ENCODE peak calls at places on chromosome 14, in four cellular contexts. L is stimulated activated CD4-positive, alpha-beta T cell treated with anti-CD3 and anti-CD28 coated beads, Interleukin-1b, Interleukin-23, amount 100 ng/mL, for 4 hours; U is activated CD8-positive, alpha-beta memory T cell treated with anti-CD3 and anti-CD28 coated beads, Interleukin-2, amount 50 U/mL, for 48 hours; E is endothelial cell. O is an unnamed sample.

GRCh38 chr14:54589076-54589475 is 22.1 kb downstream of the SAMD4A start:
- DNase-seq in E (no peak), U (no peak), L (no peak), O (no peak)

GRCh38 chr14:56224691-56225681 is 106.8 kb downstream of the PELI2 start:
- DNase-seq in E (no peak), U (no peak), L (no peak), O (no peak)

GRCh38 chr14:64762044-64763034 is 58.1 kb downstream of the PLEKHG3 start:
- DNase-seq in U (peak), E (no peak), L (peak), O (no peak)

GRCh38 chr14:44914849-44915248 is 46.9 kb downstream of the KLHL28 start:
- DNase-seq in U (no peak), L (no peak), E (no peak), O (no peak)

GRCh38 chr14:53610947-53611346 is 345.7 kb downstream of the BMP4 start:
- DNase-seq in E (no peak), L (no peak), U (no peak), O (no peak)

GRCh38 chr14:73457935-73458218 is 469 bp downstream of the NUMB start:
- DNase-seq in E (no peak), L (no peak), U (peak), O (peak)

GRCh38 chr14:52025952-52026510 is 36.7 kb downstream of the RTRAF start:
- DNase-seq in U (no peak), E (no peak), L (no peak), O (no peak)

GRCh38 chr14:104885031-104885972 is 20.2 kb downstream of the CEP170B start:
- DNase-seq in U (no peak), E (no peak), L (no peak), O (no peak)

GRCh38 chr14:67420102-67420739 is 8.3 kb upstream of the PLEK2 start:
- DNase-seq in U (peak), L (peak), E (peak), O (peak)

GRCh38 chr14:35854696-35855270 is 28.6 kb downstream of the BRMS1L start:
- DNase-seq in E (no peak), L (no peak), U (no peak), O (no peak)

GRCh38 chr14:53124778-53125177 is 28.3 kb downstream of the DDHD1 start:
- DNase-seq in E (no peak), L (no peak), U (no peak), O (no peak)

GRCh38 chr14:61484011-61484410 is 162.6 kb downstream of the PRKCH start:
- DNase-seq in E (no peak), U (no peak), L (no peak), O (no peak)

GRCh38 chr14:53890611-53891091 is 66.0 kb downstream of the BMP4 start:
- DNase-seq in E (no peak), U (no peak), L (no peak), O (peak)

GRCh38 chr14:105993814-105994213 is 467.4 kb downstream of the TMEM121 start:
- DNase-seq in E (no peak), U (no peak), L (no peak), O (no peak)

GRCh38 chr14:79091381-79091963 is 921.3 kb downstream of the NRXN3 start:
- DNase-seq in U (no peak), L (no peak), E (no peak), O (peak)

GRCh38 chr14:102863381-102863780 is 59.1 kb upstream of the AMN start:
- DNase-seq in U (no peak), E (no peak), L (no peak), O (no peak)

GRCh38 chr14:70735043-70735442 is 74.3 kb downstream of the MAP3K9 start:
- DNase-seq in E (no peak), L (no peak), U (no peak), O (no peak)

GRCh38 chr14:31902002-31902401 is 175.1 kb upstream of the ARHGAP5 start:
- DNase-seq in E (no peak), L (no peak), U (no peak), O (no peak)

GRCh38 chr14:99040711-99041110 is 231.3 kb downstream of the BCL11B start:
- DNase-seq in U (no peak), L (no peak), E (no peak), O (no peak)

GRCh38 chr14:35988972-35989690 is 163.0 kb downstream of the BRMS1L start:
- DNase-seq in E (no peak), U (no peak), L (no peak), O (no peak)

GRCh38 chr14:57189070-57189469 is 79.6 kb downstream of the EXOC5 start:
- DNase-seq in L (no peak), E (no peak), U (no peak), O (no peak)

GRCh38 chr14:96052541-96053105 is 13.5 kb downstream of the C14orf132 start:
- DNase-seq in L (no peak), U (peak), E (no peak), O (no peak)

GRCh38 chr14:64760146-64760755 is 56.0 kb downstream of the PLEKHG3 start:
- DNase-seq in L (peak), E (peak), U (peak), O (peak)

GRCh38 chr14:32669416-32669815 is 269.3 kb upstream of the NPAS3 start:
- DNase-seq in L (no peak), E (no peak), U (no peak), O (no peak)

GRCh38 chr14:100106260-100106659 is 41.0 kb downstream of the EVL start:
- DNase-seq in U (peak), L (no peak), E (no peak), O (no peak)

GRCh38 chr14:100152091-100152490 is 7.4 kb downstream of the DEGS2 start:
- DNase-seq in U (no peak), E (no peak), L (no peak), O (no peak)